ENCODE peak calls at places on chromosomes 16 and 17, in five cellular contexts. R, D, L, A and B are unnamed samples.

GRCh38 chr17:53629188-53629587 is 193.5 kb upstream of the KIF2B start:
- DNase-seq in D (no peak), A (no peak), R (no peak), L (no peak), B (no peak)

GRCh38 chr17:68246271-68247028 is 1.4 kb upstream of the AMZ2 start:
- DNase-seq in A (no peak), L (peak; percentile 33), R (no peak), D (no peak), B (no peak)

GRCh38 chr17:15883617-15884111 is 61.3 kb upstream of the ADORA2B start:
- DNase-seq in L (peak; percentile 64), D (no peak), A (no peak), R (no peak), B (peak; percentile 46)

GRCh38 chr17:37450090-37450489 is 39.6 kb upstream of the DUSP14 start:
- DNase-seq in A (no peak), D (no peak), L (no peak), R (no peak), B (no peak)

GRCh38 chr17:67891481-67892119 is 66.3 kb downstream of the BPTF start:
- DNase-seq in A (peak; percentile 75), L (peak; percentile 61), D (peak; percentile 4), R (no peak), B (no peak)

GRCh38 chr17:44607836-44608690 is 48.2 kb upstream of the MEIOC start:
- DNase-seq in R (no peak), L (no peak), D (peak; percentile 79), A (no peak), B (no peak)

GRCh38 chr16:3068486-3068885 is 3.0 kb downstream of the IL32 start:
- DNase-seq in R (no peak), D (no peak), L (no peak), A (no peak), B (no peak)

GRCh38 chr16:12011565-12011964 is 35.0 kb downstream of the SNX29 start:
- DNase-seq in A (no peak), L (no peak), D (no peak), R (no peak), B (no peak)

GRCh38 chr16:21336231-21336630 is 58.1 kb upstream of the CRYM start:
- DNase-seq in D (no peak), L (peak; percentile 9), R (no peak), A (no peak), B (no peak)

GRCh38 chr16:87324411-87325275 is 7.5 kb upstream of the C16orf95 start:
- DNase-seq in L (no peak), D (peak; percentile 84), A (peak; percentile 42), R (no peak), B (no peak)

GRCh38 chr17:57892820-57893595 is 43.2 kb upstream of the MRPS23 start:
- DNase-seq in D (peak; percentile 80), R (no peak), A (no peak), L (peak; percentile 32), B (peak; percentile 99)

GRCh38 chr17:17579691-17580090 is 11.8 kb downstream of the PEMT start:
- DNase-seq in R (no peak), L (no peak), A (no peak), D (no peak), B (no peak)

GRCh38 chr17:8121531-8122390 is 2.1 kb downstream of the HES7 start:
- DNase-seq in A (peak; percentile 60), D (peak; percentile 96), L (peak; percentile 79), R (no peak), B (no peak)

GRCh38 chr17:81114694-81115093 is 50.6 kb upstream of the PVALEF start:
- DNase-seq in A (no peak), L (no peak), D (no peak), R (no peak), B (no peak)

GRCh38 chr17:60744355-60744958 is 66.8 kb downstream of the BCAS3 start:
- DNase-seq in R (no peak), L (no peak), A (no peak), D (no peak), B (no peak)

GRCh38 chr16:67560827-67561342 is 1.4 kb upstream of the CTCF start:
- DNase-seq in A (no peak), D (no peak), R (no peak), L (no peak), B (no peak)

GRCh38 chr16:4882633-4883285 is 35.5 kb downstream of the UBN1 start:
- DNase-seq in D (no peak), A (peak; percentile 58), R (no peak), L (no peak), B (no peak)

GRCh38 chr16:10156111-10156510 is 26.1 kb downstream of the GRIN2A start:
- DNase-seq in R (no peak), A (no peak), D (no peak), L (no peak), B (no peak)

GRCh38 chr16:78519896-78520295 is 420.4 kb downstream of the WWOX start:
- DNase-seq in L (no peak), A (no peak), R (no peak), D (no peak), B (no peak)

GRCh38 chr17:17906418-17907215 is 65.6 kb downstream of the TOM1L2 start:
- DNase-seq in L (no peak), D (no peak), A (no peak), R (no peak), B (no peak)

GRCh38 chr16:54116126-54116525 is 170.5 kb downstream of the IRX3 start:
- DNase-seq in R (no peak), D (no peak), A (no peak), L (no peak), B (no peak)

GRCh38 chr17:74526681-74527080 is 4.6 kb downstream of the CD300LB start:
- DNase-seq in L (no peak), D (no peak), R (no peak), A (no peak), B (no peak)

GRCh38 chr17:48429638-48430586 is at the start of gene SKAP1:
- DNase-seq in A (no peak), L (no peak), R (peak; percentile 51), D (peak; percentile 43), B (no peak)